ENCODE peak calls at places on chromosomes 6 and 20, in nine cellular contexts. One of them, this sample, is unnamed.

GRCh38 chr20:59299961-59300340 is 460 bp upstream of the EDN3 start:
- DNase-seq in transverse colon: peak; percentile 86
- DNase-seq in Calu3: no peak
- DNase-seq in pancreas: peak; percentile 55
- DNase-seq in astrocyte of the cerebellum: no peak
- DNase-seq in astrocyte of the spinal cord: no peak
- DNase-seq in A549: peak; percentile 13
- DNase-seq in NB4: peak; percentile 12
- DNase-seq in BE2C: no peak
- DNase-seq in this sample: no peak

GRCh38 chr6:90385914-90386313 is 89.3 kb upstream of the BACH2 start:
- DNase-seq in A549: no peak
- DNase-seq in pancreas: no peak
- DNase-seq in Calu3: no peak
- DNase-seq in NB4: peak; percentile 32
- DNase-seq in astrocyte of the cerebellum: no peak
- DNase-seq in astrocyte of the spinal cord: no peak
- DNase-seq in transverse colon: no peak
- DNase-seq in BE2C: no peak
- DNase-seq in this sample: no peak

GRCh38 chr20:8507231-8507630 is 375.2 kb downstream of the PLCB1 start:
- DNase-seq in BE2C: no peak
- DNase-seq in astrocyte of the spinal cord: no peak
- DNase-seq in transverse colon: no peak
- DNase-seq in NB4: no peak
- DNase-seq in A549: no peak
- DNase-seq in pancreas: no peak
- DNase-seq in Calu3: no peak
- DNase-seq in astrocyte of the cerebellum: no peak
- DNase-seq in this sample: no peak

GRCh38 chr6:132011582-132011981 is 60.4 kb upstream of the CCN2 start:
- DNase-seq in pancreas: no peak
- DNase-seq in NB4: no peak
- DNase-seq in Calu3: no peak
- DNase-seq in astrocyte of the cerebellum: peak; percentile 15
- DNase-seq in A549: no peak
- DNase-seq in BE2C: no peak
- DNase-seq in transverse colon: no peak
- DNase-seq in astrocyte of the spinal cord: no peak
- DNase-seq in this sample: no peak

GRCh38 chr6:44268095-44268628 is 2.1 kb upstream of the TMEM151B start:
- DNase-seq in A549: peak; percentile 37
- DNase-seq in pancreas: peak; percentile 74
- DNase-seq in astrocyte of the spinal cord: peak; percentile 38
- DNase-seq in NB4: peak; percentile 64
- DNase-seq in Calu3: peak; percentile 77
- DNase-seq in transverse colon: peak; percentile 71
- DNase-seq in astrocyte of the cerebellum: no peak
- DNase-seq in BE2C: peak; percentile 67
- DNase-seq in this sample: no peak

GRCh38 chr6:37284781-37285180 is 26.8 kb upstream of the TMEM217 start:
- DNase-seq in BE2C: no peak
- DNase-seq in A549: no peak
- DNase-seq in astrocyte of the spinal cord: no peak
- DNase-seq in pancreas: no peak
- DNase-seq in astrocyte of the cerebellum: no peak
- DNase-seq in transverse colon: no peak
- DNase-seq in Calu3: no peak
- DNase-seq in NB4: no peak
- DNase-seq in this sample: no peak

GRCh38 chr6:46772038-46772437 is 21.2 kb upstream of the MEP1A start:
- DNase-seq in pancreas: no peak
- DNase-seq in BE2C: no peak
- DNase-seq in Calu3: no peak
- DNase-seq in A549: no peak
- DNase-seq in NB4: peak; percentile 25
- DNase-seq in transverse colon: no peak
- DNase-seq in astrocyte of the spinal cord: no peak
- DNase-seq in astrocyte of the cerebellum: no peak
- DNase-seq in this sample: no peak

GRCh38 chr6:4459032-4459431 is 317.2 kb upstream of the CDYL start:
- DNase-seq in astrocyte of the cerebellum: peak; percentile 62
- DNase-seq in BE2C: no peak
- DNase-seq in Calu3: peak; percentile 28
- DNase-seq in transverse colon: no peak
- DNase-seq in pancreas: no peak
- DNase-seq in astrocyte of the spinal cord: peak; percentile 70
- DNase-seq in NB4: peak; percentile 67
- DNase-seq in A549: peak; percentile 21
- DNase-seq in this sample: peak; percentile 52

GRCh38 chr6:125252891-125253290 is 48.9 kb downstream of the HDDC2 start:
- DNase-seq in astrocyte of the spinal cord: peak; percentile 19
- DNase-seq in NB4: no peak
- DNase-seq in Calu3: no peak
- DNase-seq in A549: no peak
- DNase-seq in transverse colon: no peak
- DNase-seq in pancreas: no peak
- DNase-seq in BE2C: no peak
- DNase-seq in astrocyte of the cerebellum: no peak
- DNase-seq in this sample: no peak

GRCh38 chr6:145845557-145845956 is 31.0 kb upstream of the FBXO30 start:
- DNase-seq in transverse colon: no peak
- DNase-seq in astrocyte of the spinal cord: no peak
- DNase-seq in Calu3: no peak
- DNase-seq in NB4: no peak
- DNase-seq in astrocyte of the cerebellum: no peak
- DNase-seq in A549: no peak
- DNase-seq in pancreas: no peak
- DNase-seq in BE2C: no peak
- DNase-seq in this sample: no peak

GRCh38 chr6:312704-313485 is 20.6 kb downstream of the DUSP22 start:
- DNase-seq in astrocyte of the cerebellum: no peak
- DNase-seq in A549: no peak
- DNase-seq in astrocyte of the spinal cord: no peak
- DNase-seq in Calu3: no peak
- DNase-seq in NB4: peak; percentile 30
- DNase-seq in transverse colon: no peak
- DNase-seq in BE2C: no peak
- DNase-seq in pancreas: no peak
- DNase-seq in this sample: no peak

GRCh38 chr6:111813247-111814162 is 59.7 kb downstream of the FYN start:
- DNase-seq in NB4: no peak
- DNase-seq in Calu3: no peak
- DNase-seq in A549: no peak
- DNase-seq in astrocyte of the cerebellum: peak; percentile 78
- DNase-seq in BE2C: no peak
- DNase-seq in astrocyte of the spinal cord: peak; percentile 84
- DNase-seq in pancreas: no peak
- DNase-seq in transverse colon: no peak
- DNase-seq in this sample: no peak

GRCh38 chr20:55172310-55173002 is 697.1 kb downstream of the DOK5 start:
- DNase-seq in transverse colon: no peak
- DNase-seq in BE2C: no peak
- DNase-seq in pancreas: no peak
- DNase-seq in NB4: no peak
- DNase-seq in A549: no peak
- DNase-seq in Calu3: no peak
- DNase-seq in astrocyte of the cerebellum: no peak
- DNase-seq in astrocyte of the spinal cord: no peak
- DNase-seq in this sample: no peak

GRCh38 chr20:50921055-50921454 is 10.2 kb downstream of the ADNP start:
- DNase-seq in astrocyte of the cerebellum: no peak
- DNase-seq in pancreas: no peak
- DNase-seq in transverse colon: no peak
- DNase-seq in Calu3: no peak
- DNase-seq in BE2C: no peak
- DNase-seq in NB4: no peak
- DNase-seq in astrocyte of the spinal cord: no peak
- DNase-seq in A549: no peak
- DNase-seq in this sample: no peak

GRCh38 chr20:38840894-38841470 is 35.5 kb downstream of the PPP1R16B start:
- DNase-seq in astrocyte of the spinal cord: no peak
- DNase-seq in transverse colon: no peak
- DNase-seq in A549: no peak
- DNase-seq in NB4: no peak
- DNase-seq in Calu3: no peak
- DNase-seq in BE2C: no peak
- DNase-seq in pancreas: no peak
- DNase-seq in astrocyte of the cerebellum: no peak
- DNase-seq in this sample: no peak

GRCh38 chr20:35478804-35479472 is 23.5 kb downstream of the CEP250 start:
- DNase-seq in astrocyte of the cerebellum: no peak
- DNase-seq in NB4: peak; percentile 71
- DNase-seq in pancreas: no peak
- DNase-seq in BE2C: peak; percentile 42
- DNase-seq in Calu3: no peak
- DNase-seq in A549: no peak
- DNase-seq in astrocyte of the spinal cord: no peak
- DNase-seq in transverse colon: peak; percentile 24
- DNase-seq in this sample: no peak
- TF ChIP-seq CTCF in astrocyte of the cerebellum: peak; percentile 23
- TF ChIP-seq CTCF in NB4: peak; percentile 61
- TF ChIP-seq CTCF in pancreas: no peak
- TF ChIP-seq CTCF in BE2C: peak; percentile 36
- TF ChIP-seq CTCF in Calu3: peak; percentile 15
- TF ChIP-seq CTCF in A549: no peak
- TF ChIP-seq CTCF in astrocyte of the spinal cord: peak; percentile 17
- TF ChIP-seq CTCF in transverse colon: no peak
- TF ChIP-seq CTCF in this sample: peak; percentile 28

GRCh38 chr6:104409913-104410312 is 449.8 kb downstream of the HACE1 start:
- DNase-seq in Calu3: no peak
- DNase-seq in NB4: no peak
- DNase-seq in A549: no peak
- DNase-seq in transverse colon: no peak
- DNase-seq in astrocyte of the spinal cord: no peak
- DNase-seq in astrocyte of the cerebellum: no peak
- DNase-seq in BE2C: no peak
- DNase-seq in pancreas: no peak
- DNase-seq in this sample: no peak

GRCh38 chr6:104407957-104408356 is 451.8 kb downstream of the HACE1 start:
- DNase-seq in transverse colon: no peak
- DNase-seq in A549: no peak
- DNase-seq in NB4: no peak
- DNase-seq in Calu3: no peak
- DNase-seq in pancreas: no peak
- DNase-seq in astrocyte of the spinal cord: no peak
- DNase-seq in BE2C: no peak
- DNase-seq in astrocyte of the cerebellum: no peak
- DNase-seq in this sample: no peak

GRCh38 chr6:104402572-104402971 is 457.1 kb downstream of the HACE1 start:
- DNase-seq in Calu3: no peak
- DNase-seq in astrocyte of the spinal cord: no peak
- DNase-seq in astrocyte of the cerebellum: no peak
- DNase-seq in BE2C: no peak
- DNase-seq in A549: no peak
- DNase-seq in transverse colon: no peak
- DNase-seq in NB4: no peak
- DNase-seq in pancreas: no peak
- DNase-seq in this sample: no peak

GRCh38 chr6:104400844-104401243 is 458.9 kb downstream of the HACE1 start:
- DNase-seq in transverse colon: no peak
- DNase-seq in Calu3: no peak
- DNase-seq in A549: no peak
- DNase-seq in astrocyte of the cerebellum: no peak
- DNase-seq in NB4: no peak
- DNase-seq in astrocyte of the spinal cord: no peak
- DNase-seq in BE2C: no peak
- DNase-seq in pancreas: no peak
- DNase-seq in this sample: no peak

DNA sequence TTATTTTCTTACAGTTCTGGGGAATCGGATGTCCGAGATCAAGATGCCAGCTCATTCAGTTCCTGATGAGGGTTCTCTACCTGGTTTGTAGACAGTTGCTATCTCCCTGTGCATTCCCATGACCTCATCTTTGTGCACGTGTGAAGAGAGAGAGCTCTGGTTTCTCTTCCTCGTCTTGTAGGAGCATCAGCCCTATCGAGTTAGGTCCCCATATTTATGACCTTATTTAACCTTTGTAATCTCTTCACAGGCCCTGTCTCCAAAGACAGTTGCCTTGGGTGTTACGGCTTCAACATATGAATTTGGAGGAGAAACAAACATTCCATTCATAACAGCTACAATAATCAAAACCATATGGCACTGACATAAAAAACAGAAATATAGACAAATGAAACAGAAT is 455.3 kb downstream of the HACE1 start:
- DNase-seq in NB4: no peak
- DNase-seq in astrocyte of the cerebellum: no peak
- DNase-seq in transverse colon: no peak
- DNase-seq in pancreas: no peak
- DNase-seq in BE2C: no peak
- DNase-seq in Calu3: no peak
- DNase-seq in astrocyte of the spinal cord: no peak
- DNase-seq in A549: no peak
- DNase-seq in this sample: no peak
- TF ChIP-seq CTCF in NB4: no peak
- TF ChIP-seq CTCF in astrocyte of the cerebellum: no peak
- TF ChIP-seq CTCF in transverse colon: no peak
- TF ChIP-seq CTCF in pancreas: no peak
- TF ChIP-seq CTCF in BE2C: no peak
- TF ChIP-seq CTCF in Calu3: no peak
- TF ChIP-seq CTCF in astrocyte of the spinal cord: no peak
- TF ChIP-seq CTCF in A549: no peak
- TF ChIP-seq CTCF in this sample: no peak

GRCh38 chr6:167501831-167502385 is 177.0 kb downstream of the TTLL2 start:
- DNase-seq in NB4: peak; percentile 15
- DNase-seq in astrocyte of the cerebellum: no peak
- DNase-seq in transverse colon: peak; percentile 69
- DNase-seq in Calu3: peak; percentile 67
- DNase-seq in astrocyte of the spinal cord: peak; percentile 8
- DNase-seq in pancreas: peak; percentile 82
- DNase-seq in A549: peak; percentile 35
- DNase-seq in BE2C: peak; percentile 34
- DNase-seq in this sample: no peak
- TF ChIP-seq CTCF in NB4: no peak
- TF ChIP-seq CTCF in astrocyte of the cerebellum: peak; percentile 25
- TF ChIP-seq CTCF in transverse colon: peak; percentile 54
- TF ChIP-seq CTCF in Calu3: peak; percentile 48
- TF ChIP-seq CTCF in astrocyte of the spinal cord: peak; percentile 24
- TF ChIP-seq CTCF in pancreas: peak; percentile 46
- TF ChIP-seq CTCF in A549: peak; percentile 16
- TF ChIP-seq CTCF in BE2C: peak; percentile 54
- TF ChIP-seq CTCF in this sample: peak; percentile 51

GRCh38 chr6:39026175-39026574 is 22.4 kb upstream of the GLP1R start:
- DNase-seq in astrocyte of the spinal cord: no peak
- DNase-seq in A549: no peak
- DNase-seq in astrocyte of the cerebellum: no peak
- DNase-seq in BE2C: no peak
- DNase-seq in pancreas: no peak
- DNase-seq in Calu3: no peak
- DNase-seq in transverse colon: no peak
- DNase-seq in NB4: no peak
- DNase-seq in this sample: no peak

GRCh38 chr6:39029156-39030011 is 19.2 kb upstream of the GLP1R start:
- DNase-seq in astrocyte of the cerebellum: no peak
- DNase-seq in BE2C: peak; percentile 60
- DNase-seq in transverse colon: peak; percentile 31
- DNase-seq in pancreas: peak; percentile 69
- DNase-seq in A549: peak; percentile 32
- DNase-seq in NB4: peak; percentile 36
- DNase-seq in astrocyte of the spinal cord: no peak
- DNase-seq in Calu3: peak; percentile 81
- DNase-seq in this sample: no peak
- TF ChIP-seq CTCF in astrocyte of the cerebellum: peak; percentile 52
- TF ChIP-seq CTCF in BE2C: peak; percentile 90
- TF ChIP-seq CTCF in transverse colon: peak; percentile 46
- TF ChIP-seq CTCF in pancreas: peak; percentile 57
- TF ChIP-seq CTCF in A549: peak; percentile 37
- TF ChIP-seq CTCF in NB4: peak; percentile 98
- TF ChIP-seq CTCF in astrocyte of the spinal cord: peak; percentile 69
- TF ChIP-seq CTCF in Calu3: peak; percentile 82
- TF ChIP-seq CTCF in this sample: peak; percentile 71

This sample was measured in kidney epithelial cell.